ENCODE peak calls at places on chromosome 22, in eight cellular contexts. A is DMS153, O is hepatic stellate cell, X is NCI-H2171 treated with DMSO at 0.1 percent for 48 hours, D is HFFc6, I is type B pancreatic cell, C is SK-MEL-5, F is right cardiac atrium. P is an unnamed sample.
A peak's percentile ranks its signal among the peaks of the same experiment; 100 is the strongest.

GRCh38 chr22:39700565-39700964 is 130.0 kb downstream of the CACNA1I start:
- DNase-seq in F (no peak), A (no peak), D (no peak), C (no peak), X (no peak), O (no peak), I (no peak), P (no peak)

GRCh38 chr22:30920407-30920806 is 48.2 kb downstream of the MORC2 start:
- DNase-seq in I (peak; percentile 85), C (peak; percentile 77), A (peak; percentile 0), X (peak; percentile 70), D (peak; percentile 37), O (peak; percentile 71), F (peak; percentile 95), P (peak; percentile 70)

GRCh38 chr22:38043151-38044039 is 13.8 kb upstream of the PICK1 start:
- DNase-seq in D (no peak), F (no peak), O (no peak), C (no peak), A (no peak), X (no peak), I (no peak), P (no peak)

GRCh38 chr22:29872145-29872893 is 10.7 kb upstream of the MTMR3 start:
- DNase-seq in C (no peak), I (peak; percentile 32), X (no peak), F (peak; percentile 47), A (no peak), D (no peak), O (no peak), P (no peak)

GRCh38 chr22:21936151-21936778 is 16.4 kb downstream of the PPM1F start:
- DNase-seq in D (no peak), F (peak; percentile 77), X (no peak), O (no peak), C (no peak), A (no peak), I (no peak), P (no peak)

GRCh38 chr22:17990942-17991341 is 33.4 kb downstream of the MICAL3 start:
- DNase-seq in F (no peak), O (no peak), I (no peak), D (no peak), A (no peak), X (peak; percentile 42), C (no peak), P (no peak)

GRCh38 chr22:50473088-50473487 is 1.7 kb downstream of the SBF1 start:
- DNase-seq in D (no peak), A (no peak), C (peak; percentile 60), F (peak; percentile 29), O (no peak), X (no peak), I (no peak), P (peak; percentile 36)

GRCh38 chr22:19176175-19176630 is 2.3 kb downstream of the SLC25A1 start:
- DNase-seq in O (no peak), X (no peak), F (no peak), A (no peak), C (no peak), I (no peak), D (no peak), P (no peak)

GRCh38 chr22:19891350-19892248 is 36.9 kb upstream of the GNB1L start:
- DNase-seq in O (peak; percentile 65), D (peak; percentile 77), F (peak; percentile 42), I (no peak), C (no peak), X (peak; percentile 86), A (peak; percentile 57), P (peak; percentile 79)

GRCh38 chr22:20459862-20460261 is 22.2 kb upstream of the SCARF2 start:
- DNase-seq in O (no peak), A (no peak), D (no peak), C (no peak), I (no peak), F (peak; percentile 21), X (no peak), P (no peak)

GRCh38 chr22:38165929-38166593 is 15.6 kb downstream of the PLA2G6 start:
- DNase-seq in I (no peak), X (no peak), O (no peak), D (no peak), C (no peak), F (no peak), A (no peak), P (peak; percentile 15)

GRCh38 chr22:36332623-36333331 is 55.0 kb downstream of the MYH9 start:
- DNase-seq in I (no peak), C (no peak), F (peak; percentile 52), O (no peak), D (peak; percentile 91), A (no peak), X (peak; percentile 81), P (peak; percentile 89)

GRCh38 chr22:44574057-44574456 is 76.0 kb upstream of the RTL6 start:
- DNase-seq in F (peak; percentile 55), C (no peak), A (no peak), O (no peak), D (peak; percentile 66), X (no peak), I (no peak), P (peak; percentile 86)

GRCh38 chr22:29633514-29634312 is 30.3 kb downstream of the NF2 start:
- DNase-seq in X (no peak), C (no peak), A (no peak), F (no peak), O (no peak), D (no peak), I (no peak), P (peak; percentile 75)

GRCh38 chr22:40094449-40094848 is 83.3 kb upstream of the TNRC6B start:
- DNase-seq in I (no peak), O (peak; percentile 7), D (no peak), F (no peak), C (no peak), X (no peak), A (no peak), P (no peak)

GRCh38 chr22:45537734-45538181 is 35.1 kb downstream of the FBLN1 start:
- DNase-seq in D (peak; percentile 78), X (peak; percentile 95), I (no peak), C (no peak), F (peak; percentile 84), A (peak; percentile 74), O (peak; percentile 35), P (no peak)

GRCh38 chr22:20034143-20034542 is 13.2 kb downstream of the TANGO2 start:
- DNase-seq in A (no peak), C (no peak), I (no peak), O (no peak), X (no peak), F (no peak), D (no peak), P (no peak)

GRCh38 chr22:20089977-20090729 is 10.1 kb downstream of the DGCR8 start:
- DNase-seq in X (no peak), F (no peak), D (peak; percentile 54), I (no peak), C (no peak), A (no peak), O (peak; percentile 76), P (no peak)

GRCh38 chr22:45334068-45334467 is 24.3 kb downstream of the FAM118A start:
- DNase-seq in X (peak; percentile 69), D (no peak), F (no peak), I (no peak), O (no peak), C (no peak), A (no peak), P (no peak)

GRCh38 chr22:42721045-42721434 is 370 bp upstream of the A4GALT start:
- DNase-seq in I (no peak), C (no peak), F (no peak), O (no peak), X (no peak), D (no peak), A (no peak), P (no peak)

GRCh38 chr22:24137595-24137994 is 43.7 kb upstream of the SUSD2 start:
- DNase-seq in X (no peak), D (peak; percentile 76), I (no peak), C (no peak), F (peak; percentile 51), A (no peak), O (peak; percentile 62), P (no peak)

GRCh38 chr22:32562396-32562795 is 87.8 kb downstream of the FBXO7 start:
- DNase-seq in F (no peak), C (no peak), O (no peak), D (no peak), A (no peak), I (no peak), X (no peak), P (no peak)

GRCh38 chr22:44182591-44183588 is 2.2 kb downstream of the PARVG start:
- DNase-seq in X (no peak), F (peak; percentile 81), O (no peak), I (no peak), A (no peak), D (no peak), C (no peak), P (no peak)

GRCh38 chr22:49517211-49517610 is 310.5 kb downstream of the BRD1 start:
- DNase-seq in C (no peak), D (no peak), F (no peak), I (no peak), X (no peak), O (no peak), A (no peak), P (no peak)

GRCh38 chr22:39179841-39180335 is 27.4 kb upstream of the CBX7 start:
- DNase-seq in A (no peak), I (no peak), C (no peak), X (peak; percentile 85), D (no peak), O (no peak), F (no peak), P (no peak)

GRCh38 chr22:42699953-42700352 is 20.7 kb downstream of the A4GALT start:
- DNase-seq in C (no peak), O (no peak), A (no peak), I (no peak), D (no peak), F (peak; percentile 45), X (no peak), P (no peak)

GRCh38 chr22:40210814-40211213 is 33.1 kb downstream of the TNRC6B start:
- DNase-seq in F (no peak), X (no peak), D (no peak), O (no peak), C (no peak), A (no peak), I (no peak), P (no peak)

GRCh38 chr22:50612715-50613221 is 12.2 kb downstream of the MAPK8IP2 start:
- DNase-seq in C (peak; percentile 29), X (peak; percentile 10), O (no peak), A (peak; percentile 41), I (no peak), F (no peak), D (no peak), P (no peak)

P was measured in PC-3.